ENCODE peak calls at places on chromosomes 4 and X, in five cellular contexts. V, C, P, O and I are unnamed samples.

GRCh38 chr4:67912051-67912450 is 28.2 kb upstream of the TMPRSS11D start:
- DNase-seq in P (no peak), C (no peak), O (no peak), V (no peak), I (no peak)

GRCh38 chrX:119478504-119478903 is 10.3 kb downstream of the SLC25A5 start:
- DNase-seq in V (no peak), P (no peak), C (no peak), O (no peak), I (no peak)

GRCh38 chr4:182604953-182605352 is 312.2 kb downstream of the DCTD start:
- DNase-seq in O (no peak), P (no peak), V (no peak), C (no peak), I (no peak)

GRCh38 chrX:129980540-129981206 is 1.8 kb upstream of the BCORL1 start:
- DNase-seq in O (peak; percentile 89), C (peak; percentile 71), V (peak; percentile 71), P (no peak), I (peak; percentile 38)

GRCh38 chrX:55524487-55524886 is 34.8 kb upstream of the USP51 start:
- DNase-seq in C (no peak), O (no peak), V (no peak), P (no peak), I (no peak)

GRCh38 chr4:151990201-151990600 is 229.4 kb upstream of the GATB start:
- DNase-seq in P (peak; percentile 55), O (no peak), C (no peak), V (no peak), I (no peak)

GRCh38 chr4:32184186-32184585 is 1464.0 kb downstream of the PCDH7 start:
- DNase-seq in V (no peak), P (no peak), C (no peak), O (no peak), I (no peak)

GRCh38 chr4:3525532-3526430 is 6.4 kb downstream of the LRPAP1 start:
- DNase-seq in C (no peak), P (no peak), O (peak; percentile 61), V (no peak), I (no peak)

GRCh38 chr4:101239685-101240084 is 107.6 kb downstream of the PPP3CA start:
- DNase-seq in V (no peak), O (no peak), C (no peak), P (no peak), I (no peak)

GRCh38 chr4:156778606-156779005 is 193.0 kb downstream of the PDGFC start:
- DNase-seq in O (no peak), V (no peak), P (peak; percentile 93), C (no peak), I (no peak)

GRCh38 chr4:68498413-68499007 is 51.2 kb downstream of the TMPRSS11E start:
- DNase-seq in P (peak; percentile 11), O (no peak), V (peak; percentile 20), C (peak; percentile 45), I (peak; percentile 33)

GRCh38 chrX:131711478-131711867 is 167.6 kb downstream of the OR13H1 start:
- DNase-seq in C (no peak), P (no peak), O (no peak), V (no peak), I (no peak)

GRCh38 chrX:10015711-10016515 is 48.8 kb downstream of the CLDN34 start:
- DNase-seq in V (peak; percentile 70), P (no peak), O (peak; percentile 84), C (peak; percentile 44), I (peak; percentile 22)

GRCh38 chrX:108165349-108166111 is 74.0 kb downstream of the ATG4A start:
- DNase-seq in V (no peak), C (no peak), P (no peak), O (no peak), I (no peak)
- TF ChIP-seq CTCF in V (no peak), C (no peak), P (peak; percentile 64), O (peak; percentile 3), I (no peak)

GRCh38 chr4:88674989-88675388 is 22.6 kb downstream of the NAP1L5 start:
- DNase-seq in V (no peak), P (no peak), O (no peak), C (no peak), I (no peak)
- TF ChIP-seq CTCF in V (no peak), P (no peak), O (no peak), C (no peak), I (no peak)

GRCh38 chr4:76199664-76200211 is 13.9 kb downstream of the SCARB2 start:
- DNase-seq in C (peak; percentile 59), P (no peak), O (no peak), V (no peak), I (peak; percentile 60)
- TF ChIP-seq CTCF in C (peak; percentile 25), P (no peak), O (no peak), V (no peak), I (peak; percentile 26)

GRCh38 chrX:148984238-148984637 is 483.8 kb downstream of the AFF2 start:
- DNase-seq in O (no peak), C (no peak), P (no peak), V (no peak), I (no peak)

GRCh38 chrX:148976571-148976970 is 476.2 kb downstream of the AFF2 start:
- DNase-seq in O (no peak), P (no peak), C (no peak), V (no peak), I (no peak)

DNA sequence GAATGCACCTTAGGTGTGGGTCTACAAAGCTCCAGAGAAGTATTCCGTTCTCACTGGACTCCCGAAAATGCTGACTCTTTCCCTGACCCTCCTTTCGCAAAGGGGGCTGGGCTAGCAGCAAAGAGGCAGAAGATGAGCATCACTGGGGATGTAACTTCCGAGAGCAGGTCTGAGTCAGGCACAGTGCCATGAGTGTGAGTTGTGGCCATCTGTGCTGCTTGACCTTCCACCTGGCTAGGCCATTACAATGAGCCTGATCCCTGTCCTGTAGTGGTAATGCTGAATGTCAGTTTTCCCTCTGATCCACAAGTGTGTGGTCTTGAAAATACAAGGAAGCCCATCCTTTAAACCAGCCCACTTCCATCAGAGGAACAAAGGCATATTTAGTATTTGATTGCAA is 479.4 kb downstream of the AFF2 start:
- DNase-seq in O (no peak), V (no peak), P (no peak), C (no peak), I (no peak)
- TF ChIP-seq CTCF in O (no peak), V (no peak), P (no peak), C (no peak), I (no peak)

GRCh38 chrX:54473993-54474859 is 21.8 kb downstream of the FGD1 start:
- DNase-seq in C (no peak), V (no peak), O (peak; percentile 72), P (no peak), I (no peak)
- TF ChIP-seq CTCF in C (no peak), V (no peak), O (no peak), P (no peak), I (no peak)

GRCh38 chrX:79592259-79592658 is 225.1 kb upstream of the ITM2A start:
- DNase-seq in C (no peak), O (no peak), P (no peak), V (no peak), I (no peak)
- TF ChIP-seq CTCF in C (no peak), O (no peak), P (peak; percentile 28), V (no peak), I (no peak)

GRCh38 chrX:40573763-40574162 is 7.0 kb upstream of the ATP6AP2 start:
- DNase-seq in C (no peak), P (no peak), O (no peak), V (no peak), I (no peak)
- TF ChIP-seq CTCF in C (peak; percentile 53), P (peak; percentile 70), O (peak; percentile 38), V (no peak), I (peak; percentile 63)